ENCODE peak calls at places on chromosomes 1 and 21, in six cellular contexts. I is HEK293T, B is dorsolateral prefrontal cortex, A is amygdala, L is T-helper 2 cell, Z is SIG-M5. O is an unnamed sample.
A peak's percentile ranks its signal among the peaks of the same experiment; 100 is the strongest.

GRCh38 chr1:116674761-116675160 is 7.2 kb upstream of the IGSF3 start:
- DNase-seq in B (no peak), L (no peak), I (no peak), A (no peak), Z (no peak), O (no peak)

GRCh38 chr1:36966242-36966641 is 68.1 kb downstream of the GRIK3 start:
- DNase-seq in A (no peak), I (peak; percentile 39), Z (no peak), L (peak; percentile 8), B (no peak), O (no peak)

GRCh38 chr1:83583351-83584014 is 415.4 kb downstream of the TTLL7 start:
- DNase-seq in A (no peak), Z (no peak), I (no peak), L (peak; percentile 47), B (no peak), O (peak; percentile 1)

GRCh38 chr1:86082183-86082582 is 74.4 kb downstream of the COL24A1 start:
- DNase-seq in L (no peak), B (no peak), Z (no peak), I (no peak), A (no peak), O (no peak)

GRCh38 chr1:17011439-17012307 is at the start of gene ATP13A2:
- DNase-seq in Z (no peak), I (peak; percentile 92), B (peak; percentile 94), L (peak; percentile 90), A (peak; percentile 46), O (peak; percentile 83)

GRCh38 chr1:174953657-174954435 is 45.9 kb upstream of the CACYBP start:
- DNase-seq in I (no peak), B (no peak), Z (no peak), A (no peak), L (no peak), O (no peak)

GRCh38 chr1:80462006-80462405 is 1338.7 kb upstream of the ADGRL2 start:
- DNase-seq in L (no peak), Z (no peak), A (no peak), B (no peak), I (no peak), O (no peak)

GRCh38 chr1:110003747-110004428 is 19.3 kb downstream of the AHCYL1 start:
- DNase-seq in A (no peak), Z (peak; percentile 62), B (no peak), L (peak; percentile 71), I (peak; percentile 53), O (no peak)

GRCh38 chr21:41684381-41685245 is 82.2 kb downstream of the RIPK4 start:
- DNase-seq in I (no peak), Z (no peak), L (no peak), B (no peak), A (no peak), O (no peak)

GRCh38 chr1:118116401-118116800 is 68.6 kb downstream of the SPAG17 start:
- DNase-seq in I (no peak), A (no peak), B (no peak), L (no peak), Z (no peak), O (no peak)

GRCh38 chr1:11701551-11701961 is 10.0 kb downstream of the DRAXIN start:
- DNase-seq in Z (no peak), I (no peak), L (no peak), A (peak; percentile 73), B (peak; percentile 82), O (peak; percentile 66)

GRCh38 chr1:215777370-215777925 is 210.3 kb downstream of the KCTD3 start:
- DNase-seq in Z (no peak), L (no peak), B (no peak), I (no peak), A (no peak), O (no peak)

GRCh38 chr1:235996048-235996785 is 68.7 kb downstream of the NID1 start:
- DNase-seq in A (no peak), L (peak; percentile 51), B (no peak), Z (no peak), I (no peak), O (no peak)

GRCh38 chr1:234745844-234746797 is 136.1 kb upstream of the IRF2BP2 start:
- DNase-seq in L (no peak), B (no peak), A (no peak), Z (no peak), I (peak; percentile 67), O (no peak)

GRCh38 chr1:33220701-33221384 is 35.4 kb upstream of the ZNF362 start:
- DNase-seq in A (no peak), L (no peak), I (peak; percentile 8), Z (no peak), B (no peak), O (no peak)

GRCh38 chr1:87219141-87219540 is 109.5 kb upstream of the LMO4 start:
- DNase-seq in I (no peak), Z (no peak), B (no peak), A (no peak), L (peak; percentile 15), O (no peak)

GRCh38 chr1:231091853-231092301 is 51.8 kb upstream of the FAM89A start:
- DNase-seq in B (no peak), L (peak; percentile 43), Z (no peak), A (no peak), I (peak; percentile 87), O (no peak)

GRCh38 chr21:32562426-32562825 is 22.9 kb downstream of the TCP10L start:
- DNase-seq in B (no peak), Z (no peak), I (no peak), L (peak; percentile 9), A (no peak), O (no peak)

GRCh38 chr1:46487818-46488218 is 1.8 kb upstream of the DMBX1 start:
- DNase-seq in L (peak; percentile 30), Z (no peak), I (peak; percentile 62), A (no peak), B (no peak), O (no peak)

GRCh38 chr1:62082456-62083363 is 111.9 kb upstream of the L1TD1 start:
- DNase-seq in B (no peak), L (peak; percentile 24), Z (no peak), A (no peak), I (peak; percentile 77), O (no peak)

GRCh38 chr1:9888886-9889285 is 21.2 kb downstream of the CTNNBIP1 start:
- DNase-seq in B (no peak), I (no peak), A (no peak), Z (no peak), L (no peak), O (no peak)